ENCODE peak calls at places on chromosomes 5 and 9, in five cellular contexts. M is Calu3, T is heart right ventricle, Y is cerebellum, C is NCI-H774. K is an unnamed sample.

GRCh38 chr9:98228392-98229089 is 26.9 kb downstream of the TBC1D2 start:
- DNase-seq in M (no peak), Y (no peak), T (no peak), C (no peak), K (no peak)

GRCh38 chr5:179237770-179238627 is 107.3 kb downstream of the ADAMTS2 start:
- DNase-seq in M (no peak), Y (no peak), T (no peak), C (no peak), K (peak)

GRCh38 chr5:76838481-76839261 is 11.1 kb upstream of the S100Z start:
- DNase-seq in Y (no peak), T (no peak), M (peak), C (no peak), K (no peak)

GRCh38 chr9:12818431-12819000 is 43.7 kb downstream of the LURAP1L start:
- DNase-seq in C (no peak), T (no peak), Y (no peak), M (peak), K (no peak)

GRCh38 chr9:110814159-110814558 is 145.6 kb downstream of the MUSK start:
- DNase-seq in T (no peak), Y (no peak), M (no peak), C (no peak), K (no peak)

GRCh38 chr5:102778478-102778877 is 23.4 kb downstream of the PAM start:
- DNase-seq in T (no peak), M (no peak), C (no peak), Y (no peak), K (no peak)

GRCh38 chr5:177355868-177356168 is 1.9 kb upstream of the RGS14 start:
- DNase-seq in Y (no peak), M (no peak), C (no peak), T (no peak), K (no peak)

GRCh38 chr5:169767938-169768337 is 130.9 kb downstream of the DOCK2 start:
- DNase-seq in M (no peak), C (no peak), Y (no peak), T (peak), K (no peak)

GRCh38 chr9:16154570-16155078 is 601.8 kb downstream of the CCDC171 start:
- DNase-seq in C (peak), M (peak), Y (peak), T (peak), K (no peak)

GRCh38 chr5:154603978-154604679 is 126.1 kb upstream of the HAND1 start:
- DNase-seq in M (peak), Y (no peak), T (peak), C (no peak), K (no peak)

GRCh38 chr9:33740075-33740474 is 55.3 kb upstream of the PRSS3 start:
- DNase-seq in M (no peak), T (no peak), Y (no peak), C (no peak), K (no peak)

GRCh38 chr5:58042933-58043606 is 416.8 kb downstream of the PLK2 start:
- DNase-seq in Y (no peak), C (no peak), M (no peak), T (no peak), K (no peak)

GRCh38 chr5:119411935-119412623 is 40.2 kb upstream of the HSD17B4 start:
- DNase-seq in C (peak), Y (peak), T (peak), M (peak), K (peak)

GRCh38 chr5:93497101-93497500 is 83.9 kb downstream of the NR2F1-AS1 start:
- DNase-seq in T (no peak), Y (no peak), C (no peak), M (no peak), K (no peak)

GRCh38 chr5:135179308-135179980 is 145.4 kb upstream of the PITX1 start:
- DNase-seq in C (peak), T (no peak), Y (no peak), M (no peak), K (no peak)

GRCh38 chr5:41649659-41650058 is 139.3 kb upstream of the PLCXD3 start:
- DNase-seq in C (no peak), Y (no peak), T (no peak), M (no peak), K (no peak)

GRCh38 chr9:129520082-129520481 is 100.8 kb downstream of the C9orf50 start:
- DNase-seq in Y (no peak), C (no peak), T (no peak), M (no peak), K (peak)

GRCh38 chr5:115267617-115268016 is 4.9 kb upstream of the PGGT1B start:
- DNase-seq in C (no peak), T (no peak), M (no peak), Y (no peak), K (no peak)

GRCh38 chr9:135772056-135773042 is 70.4 kb downstream of the KCNT1 start:
- DNase-seq in T (no peak), C (no peak), M (no peak), Y (peak), K (no peak)

GRCh38 chr9:97740848-97741821 is 44.0 kb upstream of the XPA start:
- DNase-seq in T (peak), C (peak), M (no peak), Y (peak), K (peak)

GRCh38 chr9:121718063-121718462 is 66.6 kb downstream of the DAB2IP start:
- DNase-seq in Y (peak), T (peak), M (no peak), C (no peak), K (no peak)

GRCh38 chr5:112417931-112418358 is 1.1 kb downstream of the EPB41L4A start:
- DNase-seq in T (peak), C (no peak), Y (no peak), M (peak), K (peak)

GRCh38 chr5:151742870-151743294 is 15.5 kb downstream of the ATOX1 start:
- DNase-seq in T (peak), M (peak), C (no peak), Y (peak), K (peak)

GRCh38 chr5:170307575-170308465 is 10.2 kb upstream of the LCP2 start:
- DNase-seq in C (no peak), T (peak), M (peak), Y (no peak), K (peak)